ENCODE peak calls at places on chromosomes 2 and 18, in five cellular contexts. S, V, M, Q and T are unnamed samples.

GRCh38 chr2:84865181-84865783 is 15.6 kb downstream of the TRABD2A start:
- DNase-seq in M (no peak), V (no peak), S (peak), Q (no peak), T (peak)

GRCh38 chr2:133362061-133362476 is 206.2 kb downstream of the NCKAP5 start:
- DNase-seq in S (peak), V (no peak), Q (no peak), M (no peak), T (peak)

GRCh38 chr2:8119782-8120551 is 561.9 kb upstream of the ID2 start:
- DNase-seq in S (peak), Q (peak), M (no peak), V (no peak), T (peak)

GRCh38 chr2:175807031-175807873 is 194.8 kb downstream of the LNPK start:
- DNase-seq in S (peak), M (no peak), Q (no peak), V (no peak), T (no peak)

GRCh38 chr2:60621688-60622429 is 68.4 kb upstream of the BCL11A start:
- DNase-seq in S (no peak), M (no peak), V (no peak), Q (no peak), T (no peak)

GRCh38 chr2:15331787-15332186 is 229.3 kb downstream of the NBAS start:
- DNase-seq in Q (no peak), S (no peak), M (no peak), V (no peak), T (no peak)

GRCh38 chr2:211175956-211176355 is 619.6 kb downstream of the CPS1 start:
- DNase-seq in Q (no peak), S (peak), V (no peak), M (no peak), T (no peak)

GRCh38 chr18:75309564-75309963 is 99.0 kb downstream of the TSHZ1 start:
- DNase-seq in M (no peak), S (no peak), V (no peak), Q (no peak), T (no peak)

GRCh38 chr2:85888745-85889647 is at the start of gene ST3GAL5:
- DNase-seq in M (peak), V (peak), S (peak), Q (peak), T (peak)

GRCh38 chr18:8162797-8163196 is 446.4 kb upstream of the RAB12 start:
- DNase-seq in S (peak), M (no peak), Q (no peak), V (no peak), T (peak)

GRCh38 chr2:1504311-1504750 is 91.1 kb downstream of the TPO start:
- DNase-seq in M (no peak), V (no peak), S (no peak), Q (no peak), T (no peak)

GRCh38 chr2:235513984-235514626 is 20.3 kb downstream of the AGAP1 start:
- DNase-seq in S (no peak), M (no peak), Q (no peak), V (no peak), T (no peak)

GRCh38 chr2:109203246-109204011 is 74.4 kb downstream of the SH3RF3 start:
- DNase-seq in S (no peak), M (no peak), Q (no peak), V (no peak), T (no peak)